ENCODE peak calls at places on chromosome 20, in seven cellular contexts. One of them, this sample, is unnamed. For H3K36me3 and H4K20me1, the result is how much of the 10 kb centered on the place peaks cover.

GRCh38 chr20:36318166-36318565 is 12.0 kb downstream of the DLGAP4 start:
- DNase-seq in MM.1S: no peak
- DNase-seq in neural progenitor cell: no peak
- DNase-seq in HCT116: no peak
- DNase-seq in GM23338: no peak
- DNase-seq in fibroblast of lung: no peak
- DNase-seq in mammary epithelial cell: no peak
- DNase-seq in this sample: no peak

GRCh38 chr20:60262967-60263603 is 304.9 kb downstream of the CDH26 start:
- DNase-seq in MM.1S: peak
- DNase-seq in neural progenitor cell: peak
- DNase-seq in HCT116: no peak
- DNase-seq in GM23338: peak
- DNase-seq in fibroblast of lung: no peak
- DNase-seq in mammary epithelial cell: peak
- DNase-seq in this sample: peak

GRCh38 chr20:40538126-40538525 is 150.9 kb downstream of the MAFB start:
- DNase-seq in MM.1S: no peak
- DNase-seq in neural progenitor cell: no peak
- DNase-seq in HCT116: no peak
- DNase-seq in GM23338: no peak
- DNase-seq in fibroblast of lung: no peak
- DNase-seq in mammary epithelial cell: no peak
- DNase-seq in this sample: no peak

GRCh38 chr20:11186301-11187008 is 512.7 kb upstream of the JAG1 start:
- DNase-seq in MM.1S: no peak
- DNase-seq in neural progenitor cell: no peak
- DNase-seq in HCT116: no peak
- DNase-seq in GM23338: no peak
- DNase-seq in fibroblast of lung: peak
- DNase-seq in mammary epithelial cell: peak
- DNase-seq in this sample: no peak

GRCh38 chr20:41363601-41364000 is 3.0 kb downstream of the EMILIN3 start:
- DNase-seq in MM.1S: no peak
- DNase-seq in neural progenitor cell: no peak
- DNase-seq in HCT116: no peak
- DNase-seq in GM23338: no peak
- DNase-seq in fibroblast of lung: no peak
- DNase-seq in mammary epithelial cell: no peak
- DNase-seq in this sample: no peak

GRCh38 chr20:34110025-34111013 is 1.7 kb downstream of the EIF2S2 start:
- DNase-seq in MM.1S: peak
- DNase-seq in neural progenitor cell: no peak
- DNase-seq in HCT116: no peak
- DNase-seq in GM23338: no peak
- DNase-seq in fibroblast of lung: peak
- DNase-seq in mammary epithelial cell: no peak
- DNase-seq in this sample: no peak

GRCh38 chr20:34997171-34997570 is 41.5 kb downstream of the MYH7B start:
- DNase-seq in MM.1S: no peak
- DNase-seq in neural progenitor cell: no peak
- DNase-seq in HCT116: no peak
- DNase-seq in GM23338: peak
- DNase-seq in fibroblast of lung: no peak
- DNase-seq in mammary epithelial cell: no peak
- DNase-seq in this sample: no peak

GRCh38 chr20:41172296-41173140 is 35.2 kb downstream of the PLCG1 start:
- DNase-seq in MM.1S: no peak
- DNase-seq in neural progenitor cell: no peak
- DNase-seq in HCT116: no peak
- DNase-seq in GM23338: no peak
- DNase-seq in fibroblast of lung: no peak
- DNase-seq in mammary epithelial cell: no peak
- DNase-seq in this sample: no peak

GRCh38 chr20:35004749-35005462 is 49.2 kb downstream of the MYH7B start:
- DNase-seq in MM.1S: no peak
- DNase-seq in neural progenitor cell: no peak
- DNase-seq in HCT116: no peak
- DNase-seq in GM23338: no peak
- DNase-seq in fibroblast of lung: no peak
- DNase-seq in mammary epithelial cell: no peak
- DNase-seq in this sample: no peak

GRCh38 chr20:9609892-9610502 is 95.6 kb downstream of the LAMP5 start:
- DNase-seq in MM.1S: peak
- DNase-seq in neural progenitor cell: peak
- DNase-seq in HCT116: peak
- DNase-seq in GM23338: peak
- DNase-seq in fibroblast of lung: peak
- DNase-seq in mammary epithelial cell: peak
- DNase-seq in this sample: peak

GRCh38 chr20:52484438-52484837 is 292.9 kb upstream of the ZFP64 start:
- DNase-seq in MM.1S: no peak
- DNase-seq in neural progenitor cell: no peak
- DNase-seq in HCT116: no peak
- DNase-seq in GM23338: no peak
- DNase-seq in fibroblast of lung: peak
- DNase-seq in mammary epithelial cell: peak
- DNase-seq in this sample: no peak

DNA sequence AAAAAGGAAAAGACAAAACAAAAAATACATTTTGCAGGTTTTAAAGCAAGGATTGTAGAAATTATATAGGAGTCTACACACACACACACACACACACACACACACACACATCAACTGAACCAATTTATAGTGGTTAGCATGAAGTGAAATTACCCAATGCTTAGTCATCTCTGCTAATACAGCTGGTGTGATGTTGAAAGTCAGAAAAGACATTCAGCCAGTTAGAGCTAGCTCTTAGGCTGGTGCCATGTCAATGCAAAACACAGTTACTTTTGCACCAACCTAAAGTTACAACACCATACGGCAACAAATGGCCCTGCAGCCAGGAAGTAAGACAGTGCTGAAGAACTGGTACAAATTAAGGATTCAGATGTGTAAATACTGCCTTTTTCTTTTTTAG is 15.2 kb downstream of the FAM210B start:
- DNase-seq in MM.1S: no peak
- DNase-seq in neural progenitor cell: no peak
- DNase-seq in HCT116: no peak
- DNase-seq in GM23338: no peak
- DNase-seq in fibroblast of lung: peak
- DNase-seq in mammary epithelial cell: peak
- DNase-seq in this sample: no peak
- H3K36me3 ChIP-seq in MM.1S: under half
- H3K36me3 ChIP-seq in neural progenitor cell: under half
- H3K36me3 ChIP-seq in HCT116: half or more
- H3K36me3 ChIP-seq in GM23338: under half
- H3K36me3 ChIP-seq in fibroblast of lung: under half
- H3K36me3 ChIP-seq in mammary epithelial cell: under half
- H3K36me3 ChIP-seq in this sample: half or more

DNA sequence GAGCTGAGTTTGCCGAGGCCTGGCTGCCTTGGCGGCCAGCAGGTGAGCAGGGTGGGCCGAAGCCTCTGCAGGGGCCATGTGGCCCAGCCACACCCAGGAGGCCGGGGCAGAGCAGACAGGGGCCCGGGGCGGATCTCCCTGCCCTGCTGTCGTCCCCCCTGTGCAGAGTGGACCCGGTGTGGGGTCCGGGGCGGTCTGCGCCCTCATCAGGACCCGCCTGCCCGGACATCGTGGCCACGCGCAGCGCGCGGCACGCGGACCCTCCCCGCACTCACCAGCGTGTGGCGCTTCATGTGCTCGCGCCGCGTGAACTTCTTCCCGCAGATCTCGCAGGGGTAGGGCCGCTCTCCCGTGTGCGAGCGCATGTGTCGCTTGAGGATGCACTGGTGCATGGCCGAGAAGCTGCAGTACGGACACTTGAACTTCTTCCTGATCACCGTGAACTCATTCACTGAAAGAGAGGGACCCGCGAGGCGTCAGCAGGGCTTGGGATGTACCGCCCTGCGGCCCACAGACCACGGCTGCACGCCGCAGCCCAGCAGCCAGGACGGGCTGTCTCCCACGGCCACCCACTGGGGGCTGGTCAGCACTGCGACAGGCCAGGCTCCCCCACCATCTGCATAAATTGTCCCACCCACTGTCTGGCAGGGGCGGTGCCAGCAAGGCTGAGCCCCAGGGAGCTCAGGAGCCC is 13.0 kb downstream of the SLC2A4RG start:
- DNase-seq in MM.1S: no peak
- DNase-seq in neural progenitor cell: no peak
- DNase-seq in HCT116: no peak
- DNase-seq in GM23338: peak
- DNase-seq in fibroblast of lung: no peak
- DNase-seq in mammary epithelial cell: no peak
- DNase-seq in this sample: no peak
- TF ChIP-seq EZH2 in MM.1S: no peak
- TF ChIP-seq EZH2 in neural progenitor cell: no peak
- TF ChIP-seq EZH2 in HCT116: no peak
- TF ChIP-seq EZH2 in GM23338: no peak
- TF ChIP-seq EZH2 in fibroblast of lung: no peak
- TF ChIP-seq EZH2 in mammary epithelial cell: no peak
- TF ChIP-seq EZH2 in this sample: no peak

GRCh38 chr20:58982406-58983114 is 1.5 kb downstream of the NELFCD start:
- DNase-seq in MM.1S: no peak
- DNase-seq in neural progenitor cell: no peak
- DNase-seq in HCT116: no peak
- DNase-seq in GM23338: no peak
- DNase-seq in fibroblast of lung: no peak
- DNase-seq in mammary epithelial cell: no peak
- DNase-seq in this sample: no peak

GRCh38 chr20:58986968-58987517 is 6.0 kb downstream of the NELFCD start:
- DNase-seq in MM.1S: no peak
- DNase-seq in neural progenitor cell: no peak
- DNase-seq in HCT116: no peak
- DNase-seq in GM23338: no peak
- DNase-seq in fibroblast of lung: no peak
- DNase-seq in mammary epithelial cell: no peak
- DNase-seq in this sample: no peak

GRCh38 chr20:58985656-58986055 is 4.6 kb downstream of the NELFCD start:
- DNase-seq in MM.1S: no peak
- DNase-seq in neural progenitor cell: no peak
- DNase-seq in HCT116: no peak
- DNase-seq in GM23338: no peak
- DNase-seq in fibroblast of lung: no peak
- DNase-seq in mammary epithelial cell: no peak
- DNase-seq in this sample: no peak

GRCh38 chr20:58986286-58986967 is 5.4 kb downstream of the NELFCD start:
- DNase-seq in MM.1S: no peak
- DNase-seq in neural progenitor cell: no peak
- DNase-seq in HCT116: no peak
- DNase-seq in GM23338: no peak
- DNase-seq in fibroblast of lung: no peak
- DNase-seq in mammary epithelial cell: no peak
- DNase-seq in this sample: no peak

DNA sequence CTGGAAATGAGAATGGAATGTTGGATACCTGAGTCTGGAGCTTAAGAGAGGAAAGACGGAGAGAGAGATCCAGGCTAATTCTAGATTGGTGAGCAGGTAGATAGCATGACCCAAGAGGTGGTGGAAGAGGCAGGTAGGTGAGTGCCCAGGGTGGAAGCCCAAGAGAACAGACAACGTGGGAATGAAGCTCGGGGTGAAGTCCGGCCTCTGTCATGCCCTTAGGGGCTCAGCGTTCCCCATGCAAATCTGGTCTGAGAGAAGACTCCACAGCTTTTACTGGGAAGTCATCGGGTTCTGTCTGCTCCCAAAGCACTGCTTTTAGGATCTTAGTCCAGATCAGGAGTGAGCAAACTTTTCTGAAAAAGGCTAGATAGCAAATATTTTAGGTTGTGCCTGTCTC is 3.6 kb downstream of the NELFCD start:
- DNase-seq in MM.1S: no peak
- DNase-seq in neural progenitor cell: no peak
- DNase-seq in HCT116: no peak
- DNase-seq in GM23338: no peak
- DNase-seq in fibroblast of lung: no peak
- DNase-seq in mammary epithelial cell: no peak
- DNase-seq in this sample: no peak
- H4K20me1 ChIP-seq in MM.1S: under half
- H4K20me1 ChIP-seq in neural progenitor cell: under half
- H4K20me1 ChIP-seq in HCT116: under half
- H4K20me1 ChIP-seq in GM23338: under half
- H4K20me1 ChIP-seq in fibroblast of lung: under half
- H4K20me1 ChIP-seq in mammary epithelial cell: under half
- H4K20me1 ChIP-seq in this sample: half or more

GRCh38 chr20:15812696-15813095 is 760.6 kb downstream of the KIF16B start:
- DNase-seq in MM.1S: no peak
- DNase-seq in neural progenitor cell: no peak
- DNase-seq in HCT116: no peak
- DNase-seq in GM23338: no peak
- DNase-seq in fibroblast of lung: no peak
- DNase-seq in mammary epithelial cell: no peak
- DNase-seq in this sample: no peak
- H3K36me3 ChIP-seq in MM.1S: under half
- H3K36me3 ChIP-seq in neural progenitor cell: under half
- H3K36me3 ChIP-seq in HCT116: under half
- H3K36me3 ChIP-seq in GM23338: under half
- H3K36me3 ChIP-seq in fibroblast of lung: under half
- H3K36me3 ChIP-seq in mammary epithelial cell: under half
- H3K36me3 ChIP-seq in this sample: under half

DNA sequence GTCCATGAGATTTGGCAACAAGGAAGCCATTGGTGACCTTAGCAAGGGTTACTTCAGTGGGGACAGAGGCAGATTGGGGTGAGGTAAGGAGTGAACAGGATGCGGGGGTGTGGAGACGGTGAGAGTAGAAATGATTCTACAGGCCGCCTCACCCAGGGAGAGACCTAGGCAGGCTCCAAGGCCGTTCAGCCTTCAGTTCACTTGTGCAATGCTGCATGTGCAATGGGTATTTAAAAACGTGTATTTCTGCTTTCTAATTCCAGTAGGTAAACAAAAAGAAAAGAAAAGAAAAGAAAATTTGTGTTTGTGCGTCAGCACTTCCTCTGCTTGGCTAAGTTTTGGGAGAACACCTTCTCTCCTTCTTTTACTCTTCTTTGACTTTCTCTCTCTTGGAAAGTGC is 56.8 kb downstream of the BANF2 start:
- DNase-seq in MM.1S: no peak
- DNase-seq in neural progenitor cell: no peak
- DNase-seq in HCT116: no peak
- DNase-seq in GM23338: no peak
- DNase-seq in fibroblast of lung: no peak
- DNase-seq in mammary epithelial cell: no peak
- DNase-seq in this sample: no peak
- TF ChIP-seq EZH2 in MM.1S: no peak
- TF ChIP-seq EZH2 in neural progenitor cell: no peak
- TF ChIP-seq EZH2 in HCT116: no peak
- TF ChIP-seq EZH2 in GM23338: no peak
- TF ChIP-seq EZH2 in fibroblast of lung: no peak
- TF ChIP-seq EZH2 in mammary epithelial cell: no peak
- TF ChIP-seq EZH2 in this sample: no peak

This sample was measured in DND-41.